ENCODE peak calls at places on chromosomes 11 and 22, in five cellular contexts. I is mucosa of descending colon; U is neural crest cell; N is progenitor cell of endocrine pancreas; L is activated CD8-positive, alpha-beta T cell treated with anti-CD3 and anti-CD28 coated beads for 36 hours. R is an unnamed sample.
A peak's percentile ranks its signal among the peaks of the same experiment; 100 is the strongest.

GRCh38 chr22:50670513-50670912 is 2.1 kb upstream of the SHANK3 start:
- DNase-seq in N (no peak), L (no peak), I (no peak), U (no peak), R (no peak)

GRCh38 chr11:94815705-94816344 is 47.7 kb downstream of the AMOTL1 start:
- DNase-seq in L (no peak), N (no peak), I (no peak), U (peak; percentile 12), R (no peak)

GRCh38 chr11:32213223-32213622 is 122.3 kb downstream of the RCN1 start:
- DNase-seq in L (peak; percentile 24), N (no peak), U (no peak), I (no peak), R (no peak)

GRCh38 chr11:94588366-94588952 is 21.3 kb downstream of the PIWIL4 start:
- DNase-seq in U (no peak), L (no peak), N (no peak), I (no peak), R (no peak)

GRCh38 chr22:37601540-37602442 is 6.8 kb upstream of the GGA1 start:
- DNase-seq in L (no peak), U (peak; percentile 8), N (no peak), I (no peak), R (no peak)

GRCh38 chr11:36657610-36658225 is 59.7 kb upstream of the RAG2 start:
- DNase-seq in I (no peak), N (no peak), L (no peak), U (no peak), R (no peak)

GRCh38 chr22:49592780-49593501 is 234.7 kb downstream of the BRD1 start:
- DNase-seq in U (no peak), L (no peak), I (no peak), N (no peak), R (no peak)

GRCh38 chr22:37533995-37534394 is 14.8 kb upstream of the CARD10 start:
- DNase-seq in L (peak; percentile 53), I (peak; percentile 3), N (no peak), U (no peak), R (no peak)

GRCh38 chr22:23862103-23862502 is 4.4 kb downstream of the SLC2A11 start:
- DNase-seq in I (no peak), L (peak; percentile 69), N (no peak), U (no peak), R (no peak)

GRCh38 chr11:3877252-3878035 is 22.0 kb downstream of the STIM1 start:
- DNase-seq in L (no peak), N (no peak), U (no peak), I (no peak), R (no peak)

GRCh38 chr22:50469377-50470305 is 5.2 kb downstream of the SBF1 start:
- DNase-seq in N (no peak), L (peak; percentile 99), U (no peak), I (peak; percentile 98), R (peak; percentile 95)

GRCh38 chr11:123195182-123196059 is at the start of gene CLMP:
- DNase-seq in U (no peak), L (peak; percentile 14), I (no peak), N (peak; percentile 22), R (peak; percentile 43)

GRCh38 chr11:84019576-84020194 is 733.5 kb upstream of the CCDC90B start:
- DNase-seq in I (no peak), N (no peak), L (no peak), U (no peak), R (no peak)

GRCh38 chr11:116445108-116446047 is 327.4 kb downstream of the BUD13 start:
- DNase-seq in N (no peak), U (no peak), L (no peak), I (no peak), R (no peak)

GRCh38 chr11:35126000-35126878 is 12.7 kb upstream of the CD44 start:
- DNase-seq in N (no peak), I (no peak), U (no peak), L (peak; percentile 81), R (peak; percentile 63)

GRCh38 chr11:61814242-61814957 is 2.4 kb downstream of the FADS1 start:
- DNase-seq in U (no peak), L (peak; percentile 60), I (no peak), N (no peak), R (no peak)

GRCh38 chr11:75896843-75897419 is 81.9 kb downstream of the UVRAG start:
- DNase-seq in U (no peak), I (no peak), N (no peak), L (no peak), R (no peak)

GRCh38 chr11:34358666-34359547 is 1.1 kb upstream of the ABTB2 start:
- DNase-seq in L (peak; percentile 89), I (peak; percentile 84), N (peak; percentile 50), U (peak; percentile 72), R (peak; percentile 77)

GRCh38 chr11:316891-317291 is 3.1 kb downstream of the IFITM1 start:
- DNase-seq in N (no peak), L (peak; percentile 39), I (no peak), U (no peak), R (no peak)

GRCh38 chr11:120281161-120281795 is 41.3 kb downstream of the POU2F3 start:
- DNase-seq in N (no peak), I (no peak), U (no peak), L (no peak), R (no peak)

GRCh38 chr11:22774716-22775115 is 54.9 kb downstream of the SVIP start:
- DNase-seq in I (no peak), L (no peak), N (no peak), U (no peak), R (peak; percentile 18)
- TF ChIP-seq CTCF in I (no peak), L (no peak), N (no peak), U (no peak), R (no peak)

GRCh38 chr11:64858467-64859401 is 14.3 kb upstream of the CDC42BPG start:
- DNase-seq in L (peak; percentile 84), N (no peak), I (peak; percentile 87), U (no peak), R (no peak)

GRCh38 chr11:64855596-64856304 is 11.3 kb upstream of the CDC42BPG start:
- DNase-seq in N (no peak), U (no peak), I (no peak), L (no peak), R (no peak)

GRCh38 chr11:64854534-64855502 is 10.4 kb upstream of the CDC42BPG start:
- DNase-seq in L (peak; percentile 69), I (peak; percentile 89), U (no peak), N (no peak), R (no peak)

GRCh38 chr11:64857485-64857884 is 13.0 kb upstream of the CDC42BPG start:
- DNase-seq in U (no peak), I (no peak), L (no peak), N (no peak), R (no peak)

DNA sequence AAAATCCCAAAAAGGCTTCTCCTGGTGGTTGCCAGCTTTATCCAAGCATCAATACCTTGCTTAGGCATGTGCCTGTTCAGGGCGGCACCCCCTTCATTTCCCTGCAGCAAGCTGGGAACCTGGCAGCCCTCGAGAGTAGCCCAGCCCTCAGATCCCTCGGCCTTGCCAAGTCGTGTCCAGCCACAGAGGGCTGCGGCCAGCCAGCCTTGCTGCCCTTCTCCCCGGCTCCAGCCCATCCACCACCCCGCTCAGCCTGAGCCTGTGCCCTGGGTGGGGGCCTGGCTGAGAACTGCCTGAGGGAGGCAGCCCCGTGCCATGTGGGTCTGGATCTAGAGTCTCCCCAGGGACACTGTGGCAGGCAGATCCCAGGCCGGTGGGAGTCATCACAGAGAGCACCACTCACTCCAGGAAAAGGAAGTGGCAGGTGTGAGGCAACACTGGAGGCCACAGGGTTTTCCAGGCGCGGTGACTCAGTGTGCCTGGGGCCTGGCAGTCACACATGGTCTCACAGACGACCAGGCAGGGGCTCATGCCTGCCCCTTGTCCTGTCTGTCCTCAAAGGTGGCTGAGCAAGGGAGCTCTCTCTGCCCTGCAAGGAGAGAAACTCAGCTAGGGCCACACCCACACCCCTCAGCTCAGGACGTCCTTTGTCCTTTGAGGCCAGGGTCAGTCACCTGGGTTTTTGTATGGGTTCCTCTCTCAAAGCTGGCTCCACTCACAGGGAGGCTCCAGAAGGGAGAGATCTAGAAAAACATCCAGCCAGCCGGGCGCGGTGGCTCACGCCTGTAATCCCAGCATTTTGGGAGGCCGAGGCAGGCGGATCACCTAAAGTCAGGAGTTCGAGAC is 12.2 kb upstream of the CDC42BPG start:
- DNase-seq in L (peak; percentile 82), U (no peak), N (no peak), I (peak; percentile 80), R (no peak)
- TF ChIP-seq CTCF in L (no peak), U (no peak), N (no peak), I (no peak), R (no peak)

GRCh38 chr22:33819743-33820142 is 100.5 kb downstream of the LARGE1 start:
- DNase-seq in U (no peak), N (no peak), I (no peak), L (no peak), R (no peak)
- TF ChIP-seq CTCF in U (no peak), N (no peak), I (no peak), L (no peak), R (no peak)

DNA sequence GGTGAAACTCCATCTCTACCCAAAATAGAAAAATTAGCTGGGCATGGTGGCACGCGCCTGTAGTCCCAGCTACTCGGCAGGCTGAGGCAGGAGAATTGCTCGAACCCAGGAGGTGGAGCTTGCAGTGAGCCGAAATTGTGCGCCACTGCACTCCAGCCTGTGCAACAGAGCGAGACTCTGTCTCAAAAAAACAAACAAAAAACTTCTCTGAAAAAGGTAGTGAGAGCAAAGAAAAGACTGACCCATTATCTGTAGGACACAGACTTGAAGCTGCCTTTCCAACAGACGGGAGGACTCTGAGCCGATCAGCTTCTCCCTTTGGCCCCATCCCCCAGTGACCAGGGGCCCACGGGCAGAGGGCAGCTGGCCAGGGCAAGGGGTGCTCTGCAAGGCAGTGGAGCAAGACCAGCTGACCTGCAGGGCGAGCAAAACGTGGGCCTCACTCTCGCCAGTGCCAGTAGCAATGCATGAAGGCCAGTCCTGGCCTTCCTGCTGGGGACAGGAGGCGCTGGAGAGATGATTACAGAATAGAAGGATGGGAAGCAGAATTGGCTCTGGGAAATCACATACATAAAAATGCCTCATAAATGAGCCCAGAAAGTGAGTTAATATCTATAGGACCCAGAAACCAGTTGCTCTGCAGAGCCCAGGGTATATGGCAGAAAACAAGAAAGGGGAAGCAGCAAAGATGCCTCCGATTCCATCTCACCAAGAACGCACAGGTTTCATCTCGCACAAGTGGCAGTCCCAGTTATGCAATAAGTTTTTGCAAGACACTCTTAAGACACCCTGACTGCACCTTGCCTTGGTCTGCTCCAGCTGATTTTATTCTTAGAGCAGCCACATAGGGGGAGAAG is 2.8 kb downstream of the EHD1 start:
- DNase-seq in U (no peak), L (no peak), N (no peak), I (no peak), R (no peak)
- TF ChIP-seq CTCF in U (no peak), L (no peak), N (no peak), I (no peak), R (no peak)

GRCh38 chr11:21986361-21986760 is 206.5 kb upstream of the ANO5 start:
- DNase-seq in N (no peak), I (no peak), U (no peak), L (no peak), R (no peak)

GRCh38 chr11:21988477-21988876 is 204.4 kb upstream of the ANO5 start:
- DNase-seq in L (no peak), N (no peak), U (no peak), I (no peak), R (no peak)
- TF ChIP-seq CTCF in L (no peak), N (no peak), U (no peak), I (no peak), R (no peak)